ENCODE peak calls at places on chromosome 22, in ten cellular contexts. H, Q, F, K, R, N, Y, U, P and J are unnamed samples.

GRCh38 chr22:36201630-36202312 is at the start of gene APOL4:
- DNase-seq in H (peak; percentile 87), Q (no peak), F (peak; percentile 58), K (no peak), R (no peak), N (peak; percentile 70), Y (peak; percentile 75), U (peak; percentile 88), P (peak; percentile 92), J (peak; percentile 55)

GRCh38 chr22:50260801-50261614 is 475 bp downstream of the MAPK12 start:
- DNase-seq in H (no peak), Q (peak; percentile 67), F (peak; percentile 57), K (no peak), R (peak; percentile 72), N (peak; percentile 51), Y (no peak), U (no peak), P (no peak), J (no peak)

GRCh38 chr22:39995346-39996252 is 845 bp downstream of the FAM83F start:
- DNase-seq in H (no peak), Q (no peak), F (no peak), K (no peak), R (no peak), N (peak; percentile 51), Y (no peak), U (no peak), P (no peak), J (no peak)

GRCh38 chr22:36144886-36145541 is 15.5 kb downstream of the APOL3 start:
- DNase-seq in H (no peak), Q (peak; percentile 69), F (no peak), K (peak; percentile 44), R (peak; percentile 62), N (peak; percentile 70), Y (peak; percentile 76), U (peak; percentile 89), P (no peak), J (no peak)

GRCh38 chr22:23847991-23848864 is 9.4 kb upstream of the DERL3 start:
- DNase-seq in H (peak; percentile 47), Q (no peak), F (no peak), K (no peak), R (no peak), N (no peak), Y (no peak), U (no peak), P (no peak), J (no peak)

GRCh38 chr22:23230348-23231068 is 50.2 kb downstream of the BCR start:
- DNase-seq in H (no peak), Q (no peak), F (peak; percentile 57), K (no peak), R (no peak), N (no peak), Y (no peak), U (no peak), P (no peak), J (no peak)

GRCh38 chr22:35538801-35539321 is 1.8 kb upstream of the RASD2 start:
- DNase-seq in H (no peak), Q (no peak), F (peak; percentile 40), K (peak; percentile 67), R (peak; percentile 44), N (no peak), Y (no peak), U (no peak), P (no peak), J (no peak)

GRCh38 chr22:47249370-47249928 is 487.0 kb downstream of the TBC1D22A start:
- DNase-seq in H (no peak), Q (no peak), F (no peak), K (no peak), R (no peak), N (no peak), Y (no peak), U (no peak), P (no peak), J (no peak)

GRCh38 chr22:42090596-42091445 is at the start of gene NDUFA6:
- DNase-seq in H (peak; percentile 98), Q (peak; percentile 99), F (peak; percentile 93), K (peak; percentile 98), R (peak; percentile 98), N (peak; percentile 99), Y (peak; percentile 99), U (peak; percentile 100), P (peak; percentile 99), J (peak; percentile 100)
- TF ChIP-seq POLR2A in H (peak; percentile 57), Q (peak; percentile 96), F (peak; percentile 95), K (peak; percentile 92), R (peak; percentile 88), N (peak; percentile 90), Y (peak; percentile 89), U (peak; percentile 88), P (peak; percentile 88), J (peak; percentile 31)

GRCh38 chr22:45644714-45645113 is 26.9 kb upstream of the ATXN10 start:
- DNase-seq in H (no peak), Q (no peak), F (no peak), K (no peak), R (no peak), N (no peak), Y (no peak), U (no peak), P (no peak), J (peak; percentile 52)

GRCh38 chr22:45647532-45648225 is 24.0 kb upstream of the ATXN10 start:
- DNase-seq in H (no peak), Q (no peak), F (no peak), K (no peak), R (no peak), N (no peak), Y (no peak), U (no peak), P (no peak), J (no peak)

GRCh38 chr22:45645150-45645525 is 26.5 kb upstream of the ATXN10 start:
- DNase-seq in H (no peak), Q (no peak), F (no peak), K (no peak), R (no peak), N (no peak), Y (no peak), U (no peak), P (no peak), J (no peak)

GRCh38 chr22:45648320-45649070 is 23.1 kb upstream of the ATXN10 start:
- DNase-seq in H (no peak), Q (no peak), F (no peak), K (no peak), R (no peak), N (no peak), Y (no peak), U (no peak), P (no peak), J (no peak)

DNA sequence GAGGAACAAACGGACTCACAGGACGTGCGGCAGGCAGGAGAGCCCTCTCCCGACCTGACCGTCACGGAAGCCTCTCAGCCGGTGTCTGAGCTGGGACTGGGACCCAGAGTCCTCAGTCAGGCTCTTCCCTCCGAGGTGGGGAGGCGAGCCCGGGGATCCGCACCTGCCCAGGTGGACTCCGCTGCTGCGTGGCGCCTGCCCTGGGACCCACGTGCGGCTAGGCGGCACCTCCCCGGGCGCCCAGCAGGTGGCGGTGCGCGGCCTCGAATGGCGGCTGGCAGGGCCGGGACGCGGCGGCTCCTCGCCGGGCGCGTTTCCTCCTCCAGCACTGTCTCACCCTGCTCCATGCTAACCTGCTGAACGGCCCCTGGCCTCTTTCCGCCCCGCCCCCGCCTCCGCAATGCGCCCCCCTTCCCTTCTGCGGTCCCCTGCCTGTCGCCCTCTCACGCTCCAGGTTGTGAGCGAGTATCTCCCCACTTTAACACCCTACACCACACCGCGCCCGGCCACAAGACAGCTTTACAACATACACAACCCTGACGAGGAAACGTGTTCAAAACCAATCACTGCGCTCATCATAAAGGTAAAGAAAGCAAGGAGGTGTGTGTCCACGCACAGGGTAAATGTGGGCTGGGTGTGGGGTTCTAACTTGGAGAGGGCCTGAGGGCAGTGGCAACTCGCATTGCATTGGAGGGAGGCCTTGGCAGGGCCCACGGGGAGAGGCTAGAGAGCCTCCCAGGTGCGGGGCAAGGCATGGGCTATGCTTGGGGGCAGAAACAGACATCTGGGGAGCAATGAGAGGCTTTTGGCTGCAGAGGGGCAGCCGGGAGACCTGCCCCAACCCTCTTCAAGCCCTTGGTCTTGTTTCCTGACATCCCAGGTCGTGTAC is 25.9 kb upstream of the ATXN10 start:
- DNase-seq in H (peak; percentile 86), Q (peak; percentile 35), F (peak; percentile 78), K (peak; percentile 81), R (peak; percentile 77), N (peak; percentile 82), Y (peak; percentile 46), U (peak; percentile 85), P (no peak), J (peak; percentile 35)
- TF ChIP-seq POLR2A in H (no peak), Q (peak; percentile 56), F (no peak), K (no peak), R (no peak), N (no peak), Y (no peak), U (no peak), P (no peak), J (no peak)

DNA sequence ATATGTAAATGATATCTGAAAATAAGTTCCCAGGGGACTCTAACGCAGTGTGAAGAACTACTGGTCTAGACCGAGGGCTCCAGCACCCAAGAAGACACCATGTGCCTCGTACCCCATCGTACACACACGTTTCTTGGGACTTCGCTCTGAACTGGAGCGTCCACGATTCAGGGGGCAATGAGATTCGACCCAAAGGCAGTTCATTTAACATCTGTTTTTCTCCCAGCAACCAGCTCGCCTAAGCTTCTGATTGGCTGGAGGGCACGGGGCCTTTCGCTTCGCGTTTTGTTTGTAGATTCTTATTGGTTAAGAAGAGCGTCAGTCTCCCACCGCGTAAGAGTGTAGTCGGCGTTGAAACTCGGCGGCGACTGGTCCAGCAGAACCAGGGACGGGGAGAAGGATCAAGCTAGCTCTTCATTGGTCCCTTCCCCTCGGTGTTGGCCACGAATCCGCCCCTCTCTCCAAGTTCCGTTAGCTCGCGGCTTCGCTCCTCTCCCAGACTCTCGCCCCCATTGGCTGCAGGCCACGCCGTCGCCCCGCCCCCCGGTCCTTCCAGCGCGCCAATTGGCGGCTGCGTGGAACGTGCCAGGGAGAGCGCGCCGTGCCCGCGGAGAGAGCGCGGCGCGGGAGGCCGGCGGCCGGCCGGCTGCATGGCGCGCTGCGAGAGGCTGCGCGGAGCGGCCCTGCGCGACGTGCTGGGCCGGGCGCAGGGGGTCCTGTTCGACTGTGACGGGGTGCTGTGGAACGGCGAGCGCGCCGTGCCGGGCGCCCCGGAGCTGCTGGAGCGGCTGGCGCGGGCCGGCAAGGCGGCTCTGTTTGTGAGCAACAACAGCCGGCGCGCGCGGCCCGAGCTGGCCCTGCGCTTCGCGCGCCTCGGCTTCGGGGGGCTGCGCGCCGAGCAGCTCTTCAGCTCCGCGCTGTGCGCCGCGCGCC is at the start of gene PDXP:
- DNase-seq in H (peak; percentile 99), Q (peak; percentile 100), F (peak; percentile 89), K (peak; percentile 99), R (peak; percentile 99), N (peak; percentile 99), Y (peak; percentile 100), U (peak; percentile 100), P (peak; percentile 100), J (peak; percentile 99)
- TF ChIP-seq POLR2A in H (no peak), Q (peak; percentile 48), F (peak; percentile 70), K (peak; percentile 95), R (peak; percentile 64), N (no peak), Y (peak; percentile 92), U (no peak), P (no peak), J (no peak)

GRCh38 chr22:19825016-19825339 is 29.7 kb downstream of the GNB1L start:
- DNase-seq in H (peak; percentile 56), Q (no peak), F (no peak), K (no peak), R (no peak), N (peak; percentile 5), Y (no peak), U (peak; percentile 42), P (no peak), J (no peak)

GRCh38 chr22:19825904-19826618 is 28.6 kb downstream of the GNB1L start:
- DNase-seq in H (no peak), Q (no peak), F (no peak), K (no peak), R (no peak), N (peak; percentile 24), Y (no peak), U (no peak), P (peak; percentile 61), J (no peak)

GRCh38 chr22:19823638-19824196 is 31.0 kb downstream of the GNB1L start:
- DNase-seq in H (no peak), Q (no peak), F (no peak), K (peak; percentile 62), R (no peak), N (peak; percentile 14), Y (no peak), U (peak; percentile 26), P (peak; percentile 59), J (peak; percentile 78)

GRCh38 chr22:19823191-19823590 is 31.5 kb downstream of the GNB1L start:
- DNase-seq in H (no peak), Q (no peak), F (no peak), K (peak; percentile 14), R (no peak), N (peak; percentile 17), Y (no peak), U (peak; percentile 48), P (peak; percentile 55), J (peak; percentile 64)

DNA sequence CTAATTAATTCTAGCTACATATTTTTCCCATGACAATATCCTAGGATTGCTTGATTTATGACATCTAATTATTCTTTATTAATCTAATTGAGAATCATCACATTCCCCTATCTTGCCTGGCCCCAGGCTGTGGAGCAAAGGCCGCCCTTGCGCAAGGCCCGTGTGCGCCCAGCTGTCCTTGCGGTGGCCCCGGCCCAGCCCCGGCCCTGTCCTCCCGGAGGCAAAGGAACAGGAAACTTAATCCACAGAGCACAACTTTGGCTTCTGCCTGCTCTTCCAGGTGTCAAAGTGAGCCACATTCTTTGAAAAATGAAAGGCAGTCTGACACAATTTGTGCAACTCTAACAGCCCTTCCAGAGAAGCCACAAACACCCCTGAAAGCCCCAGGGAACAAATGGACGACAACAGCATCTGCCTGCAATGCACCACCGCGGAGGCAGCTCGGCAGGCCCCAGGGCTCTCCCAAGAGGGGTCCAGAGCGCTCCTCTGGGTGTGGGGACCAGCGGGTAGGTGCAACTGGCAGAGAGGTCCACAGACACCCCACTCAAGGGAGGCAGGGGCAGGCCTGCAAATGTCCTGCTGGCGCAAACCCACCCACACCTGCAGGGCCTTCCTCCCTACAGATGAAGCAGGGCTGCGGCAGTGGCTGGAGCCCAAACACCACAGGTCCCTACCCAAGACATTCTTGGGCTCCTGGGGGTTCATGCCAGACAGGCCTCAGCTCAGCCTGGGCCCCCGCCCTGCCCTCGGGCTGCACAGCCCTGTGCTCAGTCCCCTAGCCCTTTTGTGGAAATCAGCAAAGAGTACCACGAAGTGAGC is 30.3 kb downstream of the GNB1L start:
- DNase-seq in H (peak; percentile 45), Q (no peak), F (no peak), K (peak; percentile 72), R (no peak), N (peak; percentile 11), Y (no peak), U (peak; percentile 34), P (peak; percentile 75), J (peak; percentile 83)
- TF ChIP-seq POLR2A in H (no peak), Q (no peak), F (no peak), K (no peak), R (no peak), N (no peak), Y (no peak), U (no peak), P (no peak), J (no peak)